ENCODE peak calls at places on chromosomes 13 and 19, in four cellular contexts. B, T, O and Y are unnamed samples.

GRCh38 chr13:75841905-75842304 is 205.8 kb downstream of the LMO7 start:
- DNase-seq in B (no peak), T (no peak), O (no peak), Y (no peak)

GRCh38 chr19:57769345-57770131 is at the start of gene ZNF586:
- DNase-seq in B (peak), T (peak), O (peak), Y (peak)

GRCh38 chr13:59906413-59907027 is 257.2 kb downstream of the DIAPH3 start:
- DNase-seq in B (no peak), T (peak), O (no peak), Y (no peak)

GRCh38 chr13:49304356-49304755 is 56.6 kb downstream of the CDADC1 start:
- DNase-seq in B (no peak), T (no peak), O (no peak), Y (no peak)

GRCh38 chr19:16115309-16116039 is 3.8 kb downstream of the RAB8A start:
- DNase-seq in B (no peak), T (no peak), O (no peak), Y (no peak)

GRCh38 chr13:81683526-81683925 is 1342.6 kb upstream of the SPRY2 start:
- DNase-seq in B (no peak), T (no peak), O (no peak), Y (no peak)

GRCh38 chr19:18274776-18275356 is 614 bp upstream of the IQCN start:
- DNase-seq in B (peak), T (no peak), O (peak), Y (no peak)

GRCh38 chr13:47281981-47282380 is 385.1 kb upstream of the HTR2A start:
- DNase-seq in B (no peak), T (no peak), O (no peak), Y (no peak)

GRCh38 chr19:46862974-46863632 is 2.3 kb downstream of the ARHGAP35 start:
- DNase-seq in B (no peak), T (no peak), O (peak), Y (no peak)

GRCh38 chr13:51770681-51771417 is 33.1 kb downstream of the DHRS12 start:
- DNase-seq in B (no peak), T (peak), O (no peak), Y (no peak)

GRCh38 chr19:39409886-39410619 is 2.4 kb upstream of the PLEKHG2 start:
- DNase-seq in B (peak), T (peak), O (peak), Y (no peak)

GRCh38 chr19:1683869-1684572 is 31.6 kb upstream of the TCF3 start:
- DNase-seq in B (no peak), T (no peak), O (no peak), Y (no peak)

GRCh38 chr13:40878321-40878720 is 88.9 kb downstream of the SLC25A15 start:
- DNase-seq in B (no peak), T (no peak), O (no peak), Y (no peak)

GRCh38 chr13:111319521-111319920 is 921 bp upstream of the TEX29 start:
- DNase-seq in B (no peak), T (no peak), O (no peak), Y (no peak)

GRCh38 chr19:40262422-40262821 is 22.7 kb downstream of the AKT2 start:
- DNase-seq in B (no peak), T (no peak), O (no peak), Y (no peak)

GRCh38 chr13:75587679-75588078 is 38.1 kb downstream of the UCHL3 start:
- DNase-seq in B (no peak), T (no peak), O (no peak), Y (no peak)

GRCh38 chr19:30685601-30686000 is 313.4 kb downstream of the ZNF536 start:
- DNase-seq in B (no peak), T (no peak), O (no peak), Y (no peak)

GRCh38 chr13:97249797-97250495 is 27.8 kb downstream of the MBNL2 start:
- DNase-seq in B (no peak), T (no peak), O (no peak), Y (no peak)

GRCh38 chr19:41311613-41312012 is 1.6 kb downstream of the CCDC97 start:
- DNase-seq in B (no peak), T (no peak), O (no peak), Y (no peak)

GRCh38 chr13:34942732-34943674 is 933 bp downstream of the NBEA start:
- DNase-seq in B (no peak), T (peak), O (peak), Y (no peak)

GRCh38 chr19:9936151-9937000 is at the start of gene OLFM2:
- DNase-seq in B (no peak), T (no peak), O (peak), Y (no peak)

GRCh38 chr13:46101488-46102289 is 3.1 kb downstream of the CPB2 start:
- DNase-seq in B (no peak), T (peak), O (no peak), Y (no peak)

GRCh38 chr19:43780706-43781525 is at the start of gene KCNN4:
- DNase-seq in B (no peak), T (peak), O (no peak), Y (no peak)

GRCh38 chr13:19596960-19597361 is 35.6 kb upstream of the TPTE2 start:
- DNase-seq in B (no peak), T (no peak), O (no peak), Y (no peak)

GRCh38 chr13:53411443-53411842 is 382.8 kb downstream of the OLFM4 start:
- DNase-seq in B (no peak), T (no peak), O (no peak), Y (no peak)
- TF ChIP-seq CTCF in B (no peak), T (no peak), O (no peak), Y (no peak)

DNA sequence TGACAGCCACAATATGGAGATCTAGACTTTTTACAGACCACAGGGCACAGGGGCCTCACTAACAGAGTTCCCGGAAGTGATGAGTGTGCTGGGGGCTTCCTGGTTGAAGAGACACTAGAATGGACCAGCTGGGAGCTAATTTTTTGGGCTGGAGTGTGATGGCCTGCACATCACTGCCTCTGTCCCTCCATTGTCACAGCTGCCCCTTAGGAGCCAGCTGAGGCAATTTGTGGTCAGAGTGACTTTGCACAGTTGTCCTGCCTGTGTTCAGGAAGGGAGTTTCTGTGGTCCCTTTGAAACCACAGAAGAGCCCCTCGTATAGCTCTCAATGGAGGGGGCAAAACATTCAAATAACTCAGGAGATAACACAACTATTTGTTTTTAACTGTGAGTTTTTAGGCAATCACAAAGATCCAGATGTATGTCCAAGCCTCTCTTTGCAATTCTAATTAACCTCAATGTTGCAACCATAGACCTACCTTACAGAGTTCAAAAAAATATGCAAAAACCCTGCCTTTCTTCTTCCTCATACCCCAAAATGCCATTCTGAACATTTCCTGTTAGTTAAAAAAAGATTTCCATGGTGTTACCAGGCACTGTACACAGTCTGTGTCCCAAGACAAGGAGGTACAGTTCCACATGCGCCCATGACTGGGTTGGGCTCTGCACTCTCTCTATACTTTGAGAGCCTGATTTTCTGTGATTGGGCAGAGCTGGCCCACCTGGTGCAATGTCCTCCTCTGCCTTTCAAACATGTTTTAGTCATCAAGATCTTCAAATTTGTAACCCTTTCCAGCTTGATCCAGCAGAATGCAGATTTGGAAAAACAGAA is 2.4 kb downstream of the ALOX5AP start:
- DNase-seq in B (no peak), T (peak), O (no peak), Y (no peak)
- H3K4me3 ChIP-seq in B (no peak), T (peak), O (no peak), Y (no peak)

DNA sequence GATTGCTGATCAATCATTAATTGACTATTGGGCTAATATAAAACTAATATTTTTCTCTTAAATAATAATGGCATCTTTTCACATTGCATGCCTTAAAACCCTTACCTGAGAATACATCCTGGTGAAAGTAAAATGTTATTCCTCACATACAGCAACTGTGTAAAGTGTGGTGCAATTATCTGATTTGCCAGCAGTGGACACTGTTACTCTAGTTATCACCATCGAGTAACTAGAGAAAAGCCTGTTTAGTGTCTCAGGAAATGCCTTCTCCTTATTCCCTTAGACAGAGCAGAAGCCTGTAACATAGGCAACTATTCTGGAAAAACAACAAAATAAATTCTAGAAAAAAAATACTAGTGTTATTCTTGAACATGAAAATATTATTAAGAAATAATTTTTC is 459.8 kb downstream of the FGF14 start:
- DNase-seq in B (peak), T (peak), O (peak), Y (no peak)
- TF ChIP-seq CTCF in B (peak), T (peak), O (peak), Y (peak)

GRCh38 chr19:13017306-13018036 is 22.2 kb downstream of the NFIX start:
- DNase-seq in B (no peak), T (no peak), O (no peak), Y (no peak)

GRCh38 chr19:13019330-13019729 is 24.1 kb downstream of the NFIX start:
- DNase-seq in B (no peak), T (no peak), O (no peak), Y (no peak)

GRCh38 chr19:13016628-13017305 is 21.5 kb downstream of the NFIX start:
- DNase-seq in B (no peak), T (no peak), O (no peak), Y (no peak)

GRCh38 chr19:13020002-13020414 is 24.7 kb downstream of the NFIX start:
- DNase-seq in B (no peak), T (no peak), O (no peak), Y (no peak)

GRCh38 chr19:13018037-13018914 is 23.0 kb downstream of the NFIX start:
- DNase-seq in B (peak), T (no peak), O (peak), Y (no peak)
- H3K4me3 ChIP-seq in B (no peak), T (no peak), O (no peak), Y (no peak)

GRCh38 chr13:41905600-41906254 is 55.2 kb downstream of the VWA8 start:
- DNase-seq in B (no peak), T (peak), O (no peak), Y (peak)
- TF ChIP-seq CTCF in B (peak), T (peak), O (no peak), Y (peak)

GRCh38 chr19:12695090-12695489 is 1.3 kb downstream of the FBXW9 start:
- DNase-seq in B (no peak), T (no peak), O (no peak), Y (no peak)
- H3K4me3 ChIP-seq in B (no peak), T (no peak), O (no peak), Y (no peak)

GRCh38 chr13:69935043-69935442 is 172.6 kb upstream of the ATXN8OS start:
- DNase-seq in B (no peak), T (peak), O (no peak), Y (no peak)
- TF ChIP-seq CTCF in B (no peak), T (peak), O (peak), Y (peak)

GRCh38 chr19:4454952-4455738 is 2.4 kb downstream of the UBXN6 start:
- DNase-seq in B (no peak), T (no peak), O (peak), Y (no peak)
- H3K4me3 ChIP-seq in B (no peak), T (no peak), O (no peak), Y (no peak)

GRCh38 chr13:37107868-37108267 is 2.4 kb upstream of the CSNK1A1L start:
- DNase-seq in B (no peak), T (no peak), O (no peak), Y (no peak)

GRCh38 chr13:37106642-37107041 is 1.2 kb upstream of the CSNK1A1L start:
- DNase-seq in B (no peak), T (no peak), O (no peak), Y (no peak)

GRCh38 chr13:37105251-37105714 is at the start of gene CSNK1A1L:
- DNase-seq in B (no peak), T (no peak), O (peak), Y (no peak)

DNA sequence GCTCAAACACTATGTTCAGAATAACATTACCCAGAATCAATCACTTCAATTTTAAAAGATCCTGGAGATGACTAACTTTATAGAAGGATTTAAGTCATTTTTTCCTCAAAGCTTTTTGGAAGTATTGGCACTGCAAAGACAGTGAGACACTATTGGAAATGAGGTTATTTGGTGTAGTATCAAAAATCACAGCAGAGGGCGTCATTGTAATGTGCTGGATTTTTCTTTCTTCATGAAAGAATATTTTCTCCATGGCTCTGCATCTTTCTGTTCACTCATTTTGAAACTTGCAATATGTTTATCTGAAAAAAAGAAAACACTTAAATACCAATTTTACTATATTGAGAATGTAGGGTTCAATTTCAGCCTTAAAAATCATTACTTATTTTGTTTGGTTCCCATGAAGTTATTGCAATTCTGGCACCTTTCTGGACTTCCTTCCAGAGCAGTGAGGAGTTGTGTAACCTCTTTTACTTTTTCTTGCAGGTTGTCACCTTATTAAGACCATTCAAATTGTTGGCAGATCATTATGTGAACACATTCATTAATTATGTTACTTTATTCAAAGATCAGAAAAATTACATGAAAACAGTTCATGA is 3.7 kb upstream of the CSNK1A1L start:
- DNase-seq in B (peak), T (peak), O (no peak), Y (no peak)
- TF ChIP-seq CTCF in B (peak), T (peak), O (peak), Y (peak)